ENCODE peak calls at places on chromosomes 1 and 21, in seven cellular contexts. One of them, this sample, is unnamed. For H3K36me3, the result is how much of the 10 kb centered on the place peaks cover.

GRCh38 chr1:160993544-160993943 is 27.4 kb downstream of the F11R start:
- DNase-seq in right atrium auricular region: no peak
- DNase-seq in GM23248: peak
- DNase-seq in small intestine: peak
- DNase-seq in body of pancreas: peak
- DNase-seq in cardiac muscle cell: no peak
- DNase-seq in IMR-90: peak
- DNase-seq in this sample: no peak

GRCh38 chr1:64881281-64881680 is 85.1 kb downstream of the JAK1 start:
- DNase-seq in GM23248: peak
- DNase-seq in small intestine: no peak
- DNase-seq in body of pancreas: no peak
- DNase-seq in cardiac muscle cell: no peak
- DNase-seq in right atrium auricular region: no peak
- DNase-seq in IMR-90: peak
- DNase-seq in this sample: no peak

GRCh38 chr1:2783069-2783434 is 18.4 kb downstream of the TTC34 start:
- DNase-seq in cardiac muscle cell: no peak
- DNase-seq in body of pancreas: no peak
- DNase-seq in small intestine: no peak
- DNase-seq in IMR-90: no peak
- DNase-seq in right atrium auricular region: no peak
- DNase-seq in GM23248: no peak
- DNase-seq in this sample: no peak

GRCh38 chr21:31895069-31895851 is 22.4 kb downstream of the HUNK start:
- DNase-seq in GM23248: peak
- DNase-seq in small intestine: no peak
- DNase-seq in body of pancreas: no peak
- DNase-seq in IMR-90: peak
- DNase-seq in cardiac muscle cell: no peak
- DNase-seq in right atrium auricular region: no peak
- DNase-seq in this sample: no peak

GRCh38 chr1:244349103-244349531 is 102.6 kb downstream of the ADSS2 start:
- DNase-seq in body of pancreas: peak
- DNase-seq in IMR-90: peak
- DNase-seq in small intestine: peak
- DNase-seq in GM23248: peak
- DNase-seq in cardiac muscle cell: no peak
- DNase-seq in right atrium auricular region: peak
- DNase-seq in this sample: no peak

GRCh38 chr1:217244946-217245345 is 385.9 kb downstream of the GPATCH2 start:
- DNase-seq in body of pancreas: no peak
- DNase-seq in GM23248: no peak
- DNase-seq in IMR-90: no peak
- DNase-seq in right atrium auricular region: no peak
- DNase-seq in small intestine: peak
- DNase-seq in cardiac muscle cell: no peak
- DNase-seq in this sample: no peak

GRCh38 chr1:202998836-202999750 is 8.1 kb upstream of the TMEM183A start:
- DNase-seq in right atrium auricular region: no peak
- DNase-seq in GM23248: peak
- DNase-seq in small intestine: peak
- DNase-seq in body of pancreas: peak
- DNase-seq in IMR-90: peak
- DNase-seq in cardiac muscle cell: peak
- DNase-seq in this sample: peak

GRCh38 chr1:203121186-203122015 is 6.1 kb upstream of the ADORA1 start:
- DNase-seq in small intestine: no peak
- DNase-seq in IMR-90: no peak
- DNase-seq in GM23248: no peak
- DNase-seq in body of pancreas: no peak
- DNase-seq in cardiac muscle cell: no peak
- DNase-seq in right atrium auricular region: peak
- DNase-seq in this sample: no peak

GRCh38 chr1:156961709-156962108 is 41.3 kb downstream of the LRRC71 start:
- DNase-seq in IMR-90: no peak
- DNase-seq in cardiac muscle cell: peak
- DNase-seq in body of pancreas: no peak
- DNase-seq in right atrium auricular region: no peak
- DNase-seq in small intestine: no peak
- DNase-seq in GM23248: peak
- DNase-seq in this sample: no peak
- H3K36me3 ChIP-seq in IMR-90: under half
- H3K36me3 ChIP-seq in cardiac muscle cell: under half
- H3K36me3 ChIP-seq in body of pancreas: under half
- H3K36me3 ChIP-seq in right atrium auricular region: half or more
- H3K36me3 ChIP-seq in small intestine: under half
- H3K36me3 ChIP-seq in GM23248: under half
- H3K36me3 ChIP-seq in this sample: under half

DNA sequence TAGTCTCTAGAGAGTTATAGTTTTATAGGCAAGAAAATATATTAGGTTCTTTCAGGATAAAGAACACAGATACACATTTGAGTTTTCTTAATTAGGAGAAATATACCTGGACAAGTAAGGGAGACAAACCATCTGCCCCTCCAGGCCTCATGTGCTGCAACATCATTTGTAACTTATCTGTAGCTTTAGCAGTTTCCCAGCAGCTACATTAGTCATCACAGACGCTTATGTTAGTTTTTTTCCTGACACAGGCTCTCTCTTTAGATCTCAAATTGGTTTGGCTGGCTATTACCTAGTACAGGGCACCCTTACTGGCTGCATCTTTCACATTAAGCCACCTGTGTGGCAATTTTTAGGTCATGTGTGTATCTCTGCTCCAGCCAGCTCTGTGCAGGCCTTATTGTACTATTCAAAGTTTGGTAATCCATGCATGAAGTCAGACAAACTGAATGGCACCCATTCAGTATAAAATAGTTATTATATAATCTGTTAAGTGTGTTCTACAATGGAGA is 25.9 kb downstream of the GNPAT start:
- DNase-seq in IMR-90: peak
- DNase-seq in GM23248: peak
- DNase-seq in right atrium auricular region: no peak
- DNase-seq in cardiac muscle cell: no peak
- DNase-seq in small intestine: no peak
- DNase-seq in body of pancreas: no peak
- DNase-seq in this sample: no peak
- H3K36me3 ChIP-seq in IMR-90: under half
- H3K36me3 ChIP-seq in GM23248: under half
- H3K36me3 ChIP-seq in right atrium auricular region: half or more
- H3K36me3 ChIP-seq in cardiac muscle cell: half or more
- H3K36me3 ChIP-seq in small intestine: under half
- H3K36me3 ChIP-seq in body of pancreas: under half
- H3K36me3 ChIP-seq in this sample: under half

DNA sequence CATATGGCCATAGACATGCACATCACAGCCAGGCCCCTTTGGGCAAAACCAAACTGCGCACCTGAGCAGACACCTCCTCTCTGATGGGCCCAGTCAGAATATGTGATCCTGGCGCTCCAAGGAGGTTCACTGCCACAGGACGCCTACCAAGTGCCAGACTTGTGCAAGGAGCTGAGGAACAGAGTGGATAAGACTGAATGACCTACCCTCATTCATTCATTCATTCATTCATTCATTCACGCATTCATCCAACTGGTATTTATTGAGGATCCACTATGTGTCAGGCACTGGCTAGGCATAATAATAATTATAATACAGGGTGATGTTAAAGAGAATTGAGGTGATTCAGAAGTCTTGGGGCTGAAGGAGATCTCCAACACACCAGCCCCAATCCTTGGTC is 2.4 kb upstream of the IGSF21 start:
- DNase-seq in IMR-90: no peak
- DNase-seq in cardiac muscle cell: no peak
- DNase-seq in body of pancreas: no peak
- DNase-seq in GM23248: no peak
- DNase-seq in right atrium auricular region: no peak
- DNase-seq in small intestine: no peak
- DNase-seq in this sample: no peak
- H3K36me3 ChIP-seq in IMR-90: under half
- H3K36me3 ChIP-seq in cardiac muscle cell: under half
- H3K36me3 ChIP-seq in body of pancreas: under half
- H3K36me3 ChIP-seq in GM23248: under half
- H3K36me3 ChIP-seq in right atrium auricular region: under half
- H3K36me3 ChIP-seq in small intestine: under half
- H3K36me3 ChIP-seq in this sample: under half

GRCh38 chr1:78527706-78528105 is 36.9 kb downstream of the PTGFR start:
- DNase-seq in right atrium auricular region: no peak
- DNase-seq in IMR-90: no peak
- DNase-seq in body of pancreas: no peak
- DNase-seq in cardiac muscle cell: no peak
- DNase-seq in small intestine: no peak
- DNase-seq in GM23248: peak
- DNase-seq in this sample: no peak
- H3K36me3 ChIP-seq in right atrium auricular region: under half
- H3K36me3 ChIP-seq in IMR-90: under half
- H3K36me3 ChIP-seq in body of pancreas: under half
- H3K36me3 ChIP-seq in cardiac muscle cell: under half
- H3K36me3 ChIP-seq in small intestine: under half
- H3K36me3 ChIP-seq in GM23248: under half
- H3K36me3 ChIP-seq in this sample: under half

GRCh38 chr1:43612406-43612805 is 37.5 kb upstream of the KDM4A start:
- DNase-seq in IMR-90: no peak
- DNase-seq in small intestine: no peak
- DNase-seq in GM23248: no peak
- DNase-seq in right atrium auricular region: no peak
- DNase-seq in body of pancreas: no peak
- DNase-seq in cardiac muscle cell: no peak
- DNase-seq in this sample: no peak
- H3K36me3 ChIP-seq in IMR-90: half or more
- H3K36me3 ChIP-seq in small intestine: under half
- H3K36me3 ChIP-seq in GM23248: under half
- H3K36me3 ChIP-seq in right atrium auricular region: under half
- H3K36me3 ChIP-seq in body of pancreas: under half
- H3K36me3 ChIP-seq in cardiac muscle cell: under half
- H3K36me3 ChIP-seq in this sample: under half

GRCh38 chr1:99764909-99765308 is 1.5 kb downstream of the FRRS1 start:
- DNase-seq in right atrium auricular region: no peak
- DNase-seq in GM23248: no peak
- DNase-seq in cardiac muscle cell: no peak
- DNase-seq in body of pancreas: no peak
- DNase-seq in small intestine: no peak
- DNase-seq in IMR-90: no peak
- DNase-seq in this sample: no peak

GRCh38 chr1:99767996-99768524 is 1.6 kb upstream of the FRRS1 start:
- DNase-seq in cardiac muscle cell: no peak
- DNase-seq in right atrium auricular region: no peak
- DNase-seq in small intestine: no peak
- DNase-seq in body of pancreas: peak
- DNase-seq in IMR-90: no peak
- DNase-seq in GM23248: no peak
- DNase-seq in this sample: no peak

GRCh38 chr1:99764439-99764838 is 2.0 kb downstream of the FRRS1 start:
- DNase-seq in right atrium auricular region: no peak
- DNase-seq in GM23248: no peak
- DNase-seq in small intestine: no peak
- DNase-seq in IMR-90: no peak
- DNase-seq in cardiac muscle cell: no peak
- DNase-seq in body of pancreas: no peak
- DNase-seq in this sample: no peak

GRCh38 chr1:99768525-99769382 is 2.3 kb upstream of the FRRS1 start:
- DNase-seq in GM23248: no peak
- DNase-seq in cardiac muscle cell: no peak
- DNase-seq in body of pancreas: no peak
- DNase-seq in IMR-90: peak
- DNase-seq in small intestine: no peak
- DNase-seq in right atrium auricular region: no peak
- DNase-seq in this sample: no peak

DNA sequence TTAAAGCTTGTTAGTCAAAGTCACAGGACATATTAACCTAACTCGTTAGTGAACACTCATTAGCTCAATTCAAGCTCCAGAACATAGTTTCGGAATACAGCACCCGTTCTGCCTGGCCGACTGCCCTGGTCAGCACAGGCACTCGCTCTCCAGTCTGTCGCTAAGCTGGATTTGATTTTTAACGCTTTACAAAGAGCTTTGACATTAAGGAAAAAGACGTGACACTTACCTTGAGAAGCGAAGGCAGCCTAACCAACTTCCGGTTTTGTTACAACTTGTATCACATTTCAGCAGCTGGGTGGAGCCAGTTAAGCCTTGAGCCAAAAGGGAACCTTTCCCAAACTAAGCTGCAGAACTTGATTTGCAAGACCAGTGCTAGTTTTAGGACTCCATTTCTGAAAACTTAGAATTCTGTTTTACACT is at the start of gene FRRS1:
- DNase-seq in body of pancreas: peak
- DNase-seq in right atrium auricular region: peak
- DNase-seq in small intestine: peak
- DNase-seq in IMR-90: peak
- DNase-seq in GM23248: peak
- DNase-seq in cardiac muscle cell: peak
- DNase-seq in this sample: peak
- H3K36me3 ChIP-seq in body of pancreas: under half
- H3K36me3 ChIP-seq in right atrium auricular region: under half
- H3K36me3 ChIP-seq in small intestine: under half
- H3K36me3 ChIP-seq in IMR-90: under half
- H3K36me3 ChIP-seq in GM23248: under half
- H3K36me3 ChIP-seq in cardiac muscle cell: under half
- H3K36me3 ChIP-seq in this sample: under half

DNA sequence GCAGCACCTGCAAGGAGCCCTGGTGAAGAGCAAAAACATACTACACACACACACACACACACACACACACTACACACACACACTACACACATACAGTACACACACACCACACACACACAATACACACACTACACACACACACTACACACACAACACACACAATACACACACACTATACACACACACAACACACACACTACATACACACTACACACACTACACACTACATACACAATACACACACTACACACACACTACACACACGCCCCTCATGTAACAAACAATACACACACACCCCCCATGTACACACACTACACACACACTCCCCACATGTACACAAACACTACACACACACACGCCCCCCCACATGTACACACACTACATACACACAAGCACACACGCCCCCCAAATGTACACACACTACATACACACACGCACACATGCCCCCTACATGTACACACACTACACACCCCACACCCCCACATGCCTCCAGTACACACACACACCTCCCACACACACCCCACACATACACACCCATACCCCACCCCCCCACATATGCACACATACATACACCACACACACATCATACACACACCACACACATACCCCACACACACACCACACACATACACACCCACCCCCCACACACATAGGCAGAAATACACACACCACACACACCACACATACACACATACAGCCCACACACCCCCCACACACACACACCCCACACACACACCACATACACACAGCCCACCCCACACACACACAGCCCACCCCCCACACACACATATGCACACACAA is 9.3 kb downstream of the SLC2A5 start:
- DNase-seq in right atrium auricular region: no peak
- DNase-seq in IMR-90: no peak
- DNase-seq in cardiac muscle cell: no peak
- DNase-seq in body of pancreas: no peak
- DNase-seq in GM23248: no peak
- DNase-seq in small intestine: no peak
- DNase-seq in this sample: no peak
- H3K36me3 ChIP-seq in right atrium auricular region: under half
- H3K36me3 ChIP-seq in IMR-90: under half
- H3K36me3 ChIP-seq in cardiac muscle cell: under half
- H3K36me3 ChIP-seq in body of pancreas: under half
- H3K36me3 ChIP-seq in GM23248: under half
- H3K36me3 ChIP-seq in small intestine: under half
- H3K36me3 ChIP-seq in this sample: under half

GRCh38 chr1:93574991-93575390 is 106.6 kb downstream of the BCAR3 start:
- DNase-seq in small intestine: no peak
- DNase-seq in GM23248: no peak
- DNase-seq in right atrium auricular region: no peak
- DNase-seq in IMR-90: no peak
- DNase-seq in cardiac muscle cell: no peak
- DNase-seq in body of pancreas: no peak
- DNase-seq in this sample: no peak
- H3K36me3 ChIP-seq in small intestine: under half
- H3K36me3 ChIP-seq in GM23248: half or more
- H3K36me3 ChIP-seq in right atrium auricular region: under half
- H3K36me3 ChIP-seq in IMR-90: half or more
- H3K36me3 ChIP-seq in cardiac muscle cell: under half
- H3K36me3 ChIP-seq in body of pancreas: under half
- H3K36me3 ChIP-seq in this sample: under half